ENCODE peak calls at places on chromosomes 2 and 18, in ten cellular contexts. B is fibroblast of lung, W is tibial artery, M is esophagus squamous epithelium, K is AG04450, O is tibial nerve, A is thoracic aorta, Y is upper lobe of right lung, P is HCT116, Q is GM12878. I is an unnamed sample. For H3K9me3, the result is how much of the 10 kb centered on the place peaks cover.

GRCh38 chr2:37226863-37227262 is 4.5 kb downstream of the CEBPZ start:
- DNase-seq in A (no peak), O (no peak), M (no peak), B (no peak), P (no peak), K (no peak), Y (no peak), Q (no peak), W (no peak), I (no peak)

GRCh38 chr2:50088987-50089386 is 934.7 kb upstream of the FSHR start:
- DNase-seq in M (no peak), B (no peak), Y (no peak), A (no peak), K (no peak), P (no peak), W (no peak), Q (no peak), O (no peak), I (no peak)

GRCh38 chr18:49123431-49123830 is 172.7 kb upstream of the SMAD7 start:
- DNase-seq in A (no peak), K (no peak), P (no peak), M (no peak), O (no peak), W (no peak), Q (no peak), Y (no peak), B (no peak), I (no peak)

GRCh38 chr2:206086683-206087350 is 843 bp upstream of the INO80D start:
- DNase-seq in K (no peak), Q (no peak), M (no peak), W (no peak), Y (no peak), P (no peak), B (peak), A (no peak), O (no peak), I (no peak)

GRCh38 chr2:159118859-159119510 is 150.5 kb downstream of the TANC1 start:
- DNase-seq in M (no peak), Y (no peak), W (no peak), Q (no peak), P (no peak), A (no peak), B (no peak), K (no peak), O (no peak), I (no peak)

GRCh38 chr2:3142961-3143571 is 234.6 kb downstream of the EIPR1 start:
- DNase-seq in M (no peak), B (no peak), Q (no peak), K (no peak), O (no peak), P (no peak), Y (no peak), A (no peak), W (no peak), I (no peak)

GRCh38 chr18:7616661-7617060 is 49.5 kb downstream of the PTPRM start:
- DNase-seq in Y (no peak), A (no peak), K (no peak), P (no peak), B (peak), O (no peak), M (no peak), Q (no peak), W (no peak), I (peak)

GRCh38 chr18:286515-287310 is 18.9 kb upstream of the THOC1 start:
- DNase-seq in K (no peak), M (no peak), Y (no peak), Q (no peak), O (no peak), A (no peak), W (no peak), B (peak), P (no peak), I (no peak)

GRCh38 chr2:171490577-171490976 is 31.7 kb upstream of the CYBRD1 start:
- DNase-seq in B (no peak), M (no peak), A (no peak), Q (no peak), Y (no peak), K (no peak), W (no peak), P (no peak), O (no peak), I (no peak)

GRCh38 chr18:31438402-31438801 is 9.1 kb upstream of the DSG3 start:
- DNase-seq in P (no peak), M (no peak), A (no peak), W (no peak), Q (no peak), Y (no peak), O (no peak), B (no peak), K (no peak), I (no peak)

GRCh38 chr18:27121108-27121507 is 64.0 kb downstream of the CHST9 start:
- DNase-seq in O (no peak), A (no peak), K (no peak), Q (no peak), M (no peak), Y (no peak), B (no peak), P (no peak), W (no peak), I (no peak)

GRCh38 chr2:33573657-33574056 is 25.4 kb downstream of the FAM98A start:
- DNase-seq in K (no peak), Q (no peak), M (no peak), W (no peak), O (no peak), Y (no peak), B (no peak), A (no peak), P (no peak), I (no peak)

GRCh38 chr2:137981112-137981679 is 16.9 kb downstream of the HNMT start:
- DNase-seq in O (no peak), B (no peak), W (no peak), P (no peak), M (no peak), Q (no peak), K (no peak), Y (no peak), A (no peak), I (no peak)

GRCh38 chr18:63980027-63980426 is 10.1 kb downstream of the SERPINB8 start:
- DNase-seq in W (no peak), Q (no peak), O (no peak), K (no peak), P (no peak), A (no peak), Y (no peak), M (no peak), B (no peak), I (no peak)

GRCh38 chr2:138475394-138475793 is 26.2 kb upstream of the SPOPL start:
- DNase-seq in O (no peak), Y (no peak), M (no peak), B (no peak), K (no peak), P (no peak), A (no peak), W (no peak), Q (peak), I (no peak)

GRCh38 chr2:29841386-29842004 is 79.9 kb downstream of the ALK start:
- DNase-seq in K (peak), P (peak), M (no peak), Y (no peak), A (no peak), B (peak), W (no peak), Q (peak), O (peak), I (no peak)

GRCh38 chr2:28608061-28608828 is 112.4 kb downstream of the PLB1 start:
- DNase-seq in O (no peak), W (no peak), M (no peak), Q (no peak), Y (no peak), P (no peak), B (no peak), A (no peak), K (no peak), I (no peak)

GRCh38 chr2:112737544-112738232 is 16.9 kb downstream of the NT5DC4 start:
- DNase-seq in O (no peak), W (no peak), K (no peak), B (no peak), Y (no peak), A (no peak), M (no peak), P (no peak), Q (no peak), I (no peak)

GRCh38 chr2:112835553-112836535 is 735 bp downstream of the IL1B start:
- DNase-seq in B (no peak), Y (no peak), Q (no peak), M (no peak), P (no peak), W (no peak), K (no peak), O (no peak), A (no peak), I (no peak)

GRCh38 chr2:20450201-20451108 is 3.6 kb downstream of the RHOB start:
- DNase-seq in B (peak), Y (no peak), P (no peak), W (peak), A (no peak), M (no peak), Q (no peak), O (peak), K (peak), I (peak)

GRCh38 chr2:143856973-143857372 is 662.9 kb downstream of the ZEB2 start:
- DNase-seq in W (no peak), M (no peak), P (no peak), O (no peak), B (peak), K (peak), Y (no peak), A (no peak), Q (no peak), I (no peak)

GRCh38 chr2:230256735-230257332 is 31.3 kb downstream of the SP140 start:
- DNase-seq in W (no peak), Q (no peak), M (no peak), K (no peak), Y (no peak), A (no peak), B (no peak), O (no peak), P (no peak), I (no peak)

GRCh38 chr2:180494286-180494685 is 486.1 kb upstream of the UBE2E3 start:
- DNase-seq in K (no peak), O (no peak), Q (no peak), W (no peak), Y (no peak), B (no peak), A (no peak), P (no peak), M (no peak), I (no peak)

GRCh38 chr2:11904029-11904428 is 157.6 kb downstream of the LPIN1 start:
- DNase-seq in W (no peak), M (no peak), Y (no peak), K (no peak), P (no peak), B (no peak), A (no peak), Q (no peak), O (no peak), I (no peak)

GRCh38 chr2:46460241-46460921 is 19.0 kb upstream of the TMEM247 start:
- DNase-seq in M (no peak), A (no peak), O (peak), Q (no peak), Y (peak), P (no peak), B (no peak), K (no peak), W (no peak), I (no peak)

GRCh38 chr2:188695953-188696352 is 278.2 kb upstream of the COL3A1 start:
- DNase-seq in O (no peak), P (no peak), B (peak), Q (no peak), Y (no peak), M (no peak), A (no peak), K (peak), W (no peak), I (no peak)

GRCh38 chr2:120511546-120512320 is 165.8 kb downstream of the INHBB start:
- DNase-seq in P (no peak), W (no peak), Q (no peak), A (no peak), B (no peak), Y (no peak), M (no peak), K (no peak), O (no peak), I (no peak)

GRCh38 chr2:119544075-119545031 is at the start of gene CFAP221:
- DNase-seq in O (peak), K (no peak), Y (peak), Q (no peak), P (peak), W (peak), B (peak), A (peak), M (no peak), I (peak)

GRCh38 chr2:69202323-69202722 is 184.7 kb downstream of the GFPT1 start:
- DNase-seq in Q (no peak), K (no peak), W (no peak), M (no peak), B (no peak), A (no peak), Y (no peak), O (no peak), P (no peak), I (no peak)

GRCh38 chr2:26144953-26145680 is 27.8 kb upstream of the GAREM2 start:
- DNase-seq in Y (peak), A (peak), B (peak), M (no peak), P (peak), O (peak), W (peak), Q (peak), K (peak), I (peak)

GRCh38 chr18:26021061-26021754 is 69.2 kb downstream of the SS18 start:
- DNase-seq in O (no peak), A (no peak), P (no peak), K (no peak), W (no peak), Y (no peak), B (no peak), Q (no peak), M (no peak), I (no peak)

DNA sequence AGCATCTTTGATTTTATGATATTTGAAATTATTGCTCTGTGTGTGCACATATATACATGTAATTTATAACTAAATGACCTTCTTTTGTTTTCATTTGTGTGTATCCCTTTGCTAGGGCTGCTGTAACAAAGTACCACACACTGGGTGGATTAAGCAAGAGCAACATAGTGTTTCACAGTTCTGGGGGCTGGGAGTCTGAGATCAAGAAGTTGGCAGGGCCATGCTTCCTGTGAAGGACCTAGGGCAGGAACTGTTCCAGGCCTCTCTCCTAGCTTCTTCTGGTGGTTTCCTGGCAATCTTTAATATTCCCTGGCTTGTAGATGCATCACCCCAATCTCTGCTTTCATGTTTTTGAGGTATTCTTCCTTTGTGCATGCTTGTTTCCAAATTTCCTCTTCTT is 1043.9 kb downstream of the TSN start:
- DNase-seq in O (no peak), Y (no peak), B (no peak), P (no peak), A (no peak), K (no peak), W (no peak), M (no peak), Q (no peak), I (no peak)
- H3K9me3 ChIP-seq in O (under half), Y (under half), B (under half), P (under half), A (under half), K (under half), W (under half), M (under half), Q (under half), I (under half)

GRCh38 chr2:54161660-54162059 is 46.2 kb downstream of the ACYP2 start:
- DNase-seq in Q (no peak), Y (no peak), M (no peak), A (no peak), K (no peak), O (no peak), W (no peak), P (no peak), B (peak), I (no peak)
- TF ChIP-seq CTCF in Q (no peak), Y (peak), M (no peak), A (peak), K (no peak), O (no peak), W (peak), P (no peak), B (no peak), I (no peak)

GRCh38 chr2:115771516-115771915 is 1329.1 kb downstream of the DPP10 start:
- DNase-seq in O (no peak), A (no peak), M (no peak), Q (no peak), W (no peak), Y (no peak), P (no peak), K (no peak), B (no peak), I (no peak)
- H3K9me3 ChIP-seq in O (under half), A (under half), M (under half), Q (under half), W (under half), Y (under half), P (under half), K (under half), B (under half), I (under half)

DNA sequence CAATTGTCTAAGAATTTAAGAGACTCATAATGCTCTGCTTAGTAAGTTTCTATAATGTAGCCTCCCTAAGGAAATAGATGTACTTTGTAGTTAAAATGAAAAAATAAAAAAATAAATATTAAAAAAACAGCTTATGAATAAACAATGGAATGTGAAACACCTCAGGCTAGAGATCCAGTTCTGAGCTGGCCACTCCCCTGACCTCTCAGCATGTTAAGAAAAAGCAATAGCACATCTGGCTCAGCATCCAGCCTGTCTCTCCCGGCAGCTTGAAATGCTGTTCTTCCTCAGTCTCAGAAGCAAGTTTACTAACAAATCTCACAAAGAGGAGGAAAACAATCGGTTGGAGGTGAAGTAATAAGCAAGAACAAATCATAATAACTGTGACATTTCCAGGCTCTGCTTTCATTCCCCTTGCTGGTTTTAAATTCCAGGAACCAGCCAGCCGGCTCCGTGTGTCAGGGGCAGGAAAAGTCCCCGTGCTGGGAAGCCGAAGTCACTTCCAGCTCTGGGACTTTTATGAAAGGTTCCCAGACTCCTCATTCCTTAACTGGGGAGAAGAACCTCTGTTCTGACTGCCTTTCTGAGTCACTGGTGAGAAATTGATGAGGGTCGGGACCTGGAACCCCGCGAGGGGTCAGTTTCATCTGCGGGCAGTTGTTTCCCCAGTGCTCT is 133.9 kb upstream of the ARL4C start:
- DNase-seq in M (no peak), P (no peak), Y (no peak), O (no peak), K (no peak), Q (no peak), B (peak), A (no peak), W (no peak), I (no peak)
- TF ChIP-seq CTCF in M (no peak), P (no peak), Y (no peak), O (no peak), K (no peak), Q (no peak), B (no peak), A (no peak), W (no peak), I (no peak)

GRCh38 chr18:3871687-3872086 is 421.7 kb downstream of the TGIF1 start:
- DNase-seq in M (no peak), P (no peak), A (no peak), W (no peak), K (no peak), B (no peak), Q (no peak), Y (no peak), O (no peak), I (no peak)
- H3K9me3 ChIP-seq in M (under half), P (under half), A (under half), W (under half), K (under half), B (under half), Q (under half), Y (under half), O (under half), I (under half)

GRCh38 chr2:9139491-9140443 is 66.8 kb upstream of the ASAP2 start:
- DNase-seq in P (peak), M (no peak), B (peak), A (no peak), O (peak), W (peak), K (no peak), Q (no peak), Y (peak), I (peak)

GRCh38 chr2:9136997-9137819 is 69.4 kb upstream of the ASAP2 start:
- DNase-seq in W (no peak), K (no peak), Y (no peak), A (no peak), P (no peak), B (no peak), O (no peak), M (no peak), Q (no peak), I (no peak)

GRCh38 chr2:9135804-9136558 is 70.6 kb upstream of the ASAP2 start:
- DNase-seq in W (peak), O (no peak), A (no peak), P (no peak), K (peak), M (no peak), Q (no peak), B (peak), Y (no peak), I (no peak)

GRCh38 chr2:9140570-9141378 is 65.8 kb upstream of the ASAP2 start:
- DNase-seq in Y (no peak), A (no peak), O (no peak), W (no peak), P (no peak), B (peak), K (peak), M (no peak), Q (no peak), I (no peak)

DNA sequence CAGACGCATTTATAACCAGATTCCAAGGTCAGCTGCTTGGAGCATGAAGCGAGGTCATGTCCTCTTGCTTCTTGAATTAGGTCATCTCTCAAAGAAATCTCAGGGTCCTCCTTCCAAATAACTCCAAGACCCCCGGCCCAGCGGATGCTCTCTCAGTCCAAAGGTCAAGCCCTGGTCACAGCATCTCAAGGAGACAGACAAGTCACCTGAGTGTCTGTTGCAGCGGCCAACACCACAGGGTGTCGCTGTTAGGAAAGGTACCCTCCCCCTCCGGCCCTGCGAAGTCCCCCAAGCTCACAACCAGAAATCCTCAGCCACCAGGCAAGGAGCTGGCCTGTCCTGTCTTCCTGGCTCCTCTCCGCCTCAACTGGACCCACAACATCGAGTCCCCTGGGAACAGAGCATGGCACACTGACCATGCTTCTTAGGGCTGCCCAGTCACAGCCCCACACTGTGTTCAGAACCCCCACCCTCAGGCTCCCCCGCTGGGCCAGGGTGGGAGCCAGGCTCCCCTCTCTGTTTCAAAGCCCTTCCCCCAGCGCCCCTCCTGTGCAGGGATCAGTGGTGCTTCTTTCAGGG is 68.0 kb upstream of the ASAP2 start:
- DNase-seq in Q (no peak), M (no peak), A (no peak), K (no peak), O (no peak), Y (no peak), P (no peak), W (no peak), B (peak), I (no peak)
- TF ChIP-seq CTCF in Q (peak), M (no peak), A (no peak), K (peak), O (no peak), Y (no peak), P (peak), W (no peak), B (peak), I (no peak)

GRCh38 chr18:9495465-9495864 is 20.2 kb downstream of the RALBP1 start:
- DNase-seq in Q (no peak), M (no peak), B (no peak), W (no peak), A (no peak), P (no peak), K (no peak), O (no peak), Y (no peak), I (no peak)

GRCh38 chr18:9494778-9495302 is 19.5 kb downstream of the RALBP1 start:
- DNase-seq in O (no peak), K (no peak), P (no peak), A (no peak), M (no peak), B (peak), Y (no peak), Q (peak), W (no peak), I (no peak)

GRCh38 chr18:9495916-9496540 is 20.7 kb downstream of the RALBP1 start:
- DNase-seq in B (no peak), O (no peak), M (no peak), Q (no peak), P (no peak), Y (no peak), W (no peak), K (no peak), A (no peak), I (no peak)
- H3K9me3 ChIP-seq in B (under half), O (under half), M (under half), Q (under half), P (under half), Y (under half), W (under half), K (under half), A (under half), I (under half)

I was measured in psoas muscle.